ENCODE peak calls at places on chromosomes 12 and 14, in five cellular contexts. H is IMR-90, L is heart left ventricle, Z is gastrocnemius medialis, W is HCT116. S is an unnamed sample.

GRCh38 chr12:42790761-42791151 is 201.2 kb upstream of the PRICKLE1 start:
- ATAC-seq in H (peak), L (no peak), Z (no peak), W (peak), S (no peak)

GRCh38 chr12:6092784-6093722 is 31.4 kb downstream of the VWF start:
- ATAC-seq in H (peak), L (peak), Z (peak), W (peak), S (peak)

GRCh38 chr14:72554994-72555608 is 338.8 kb downstream of the DPF3 start:
- ATAC-seq in H (no peak), L (no peak), Z (no peak), W (no peak), S (no peak)

GRCh38 chr14:53180272-53181221 is 27.4 kb upstream of the DDHD1 start:
- ATAC-seq in H (peak), L (no peak), Z (no peak), W (peak), S (no peak)

GRCh38 chr12:78470354-78471195 is 394.0 kb upstream of the SYT1 start:
- ATAC-seq in H (peak), L (no peak), Z (no peak), W (peak), S (no peak)

GRCh38 chr12:122853582-122854245 is 18.5 kb downstream of the HIP1R start:
- ATAC-seq in H (no peak), L (no peak), Z (no peak), W (no peak), S (no peak)

GRCh38 chr14:51856897-51857296 is 3.5 kb upstream of the GNG2 start:
- ATAC-seq in H (no peak), L (no peak), Z (no peak), W (no peak), S (no peak)

GRCh38 chr12:71840226-71840847 is 778 bp downstream of the TBC1D15 start:
- ATAC-seq in H (peak), L (no peak), Z (peak), W (peak), S (no peak)

GRCh38 chr12:116606397-116606796 is 47.2 kb downstream of the MAP1LC3B2 start:
- ATAC-seq in H (no peak), L (no peak), Z (no peak), W (no peak), S (no peak)

DNA sequence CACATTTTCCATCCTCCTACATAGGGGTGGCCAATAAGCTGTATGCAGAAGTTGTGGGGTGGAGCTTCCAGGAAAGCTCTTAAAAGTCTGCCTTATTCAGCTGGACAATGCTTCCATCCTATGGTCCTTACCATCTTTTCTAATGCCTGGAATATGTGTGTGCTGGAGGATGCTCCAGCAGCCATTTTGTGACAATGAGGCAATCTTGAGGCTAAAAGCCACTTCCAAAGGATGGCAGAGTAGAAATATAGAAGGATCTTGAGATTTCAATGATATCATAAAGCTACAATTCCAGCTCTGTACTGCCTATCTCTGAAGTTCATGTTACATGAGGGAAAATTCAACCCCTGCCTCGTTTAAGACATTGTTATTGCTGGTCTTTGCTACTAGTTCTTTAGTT is 95.7 kb downstream of the APAF1 start:
- ATAC-seq in H (no peak), L (no peak), Z (no peak), W (no peak), S (no peak)
- TF ChIP-seq POLR2A in H (no peak), L (no peak), Z (no peak), W (no peak), S (no peak)

GRCh38 chr12:64222011-64222765 is at the start of gene KICS2:
- ATAC-seq in H (peak), L (peak), Z (peak), W (peak), S (peak)
- TF ChIP-seq POLR2A in H (peak), L (no peak), Z (peak), W (no peak), S (peak)

GRCh38 chr14:75341639-75342038 is 63.0 kb downstream of the FOS start:
- ATAC-seq in H (no peak), L (peak), Z (no peak), W (no peak), S (peak)

GRCh38 chr14:75343914-75344313 is 65.3 kb downstream of the FOS start:
- ATAC-seq in H (no peak), L (no peak), Z (no peak), W (no peak), S (peak)

GRCh38 chr14:75339059-75339458 is 60.4 kb downstream of the FOS start:
- ATAC-seq in H (peak), L (no peak), Z (peak), W (no peak), S (peak)

GRCh38 chr14:75342762-75343599 is 64.4 kb downstream of the FOS start:
- ATAC-seq in H (no peak), L (no peak), Z (no peak), W (no peak), S (no peak)

DNA sequence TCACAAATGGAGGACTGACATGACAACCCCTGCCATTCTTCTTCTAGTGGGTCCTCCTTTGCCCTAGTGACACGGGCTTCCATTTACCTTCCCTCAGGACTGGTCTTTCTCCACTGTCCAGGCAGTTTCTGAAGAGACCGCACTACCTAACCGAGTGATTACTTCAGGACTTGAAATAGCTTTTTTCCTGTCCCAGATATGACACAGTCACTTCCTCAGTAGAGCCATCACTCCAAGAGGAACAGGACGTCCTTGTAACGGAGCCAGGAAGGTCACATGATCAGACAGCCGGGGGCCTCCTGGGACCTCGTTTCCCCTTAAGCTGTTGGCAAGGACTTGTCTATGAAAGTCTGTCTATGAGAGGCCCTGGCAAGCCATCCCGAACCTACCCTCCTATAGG is 62.3 kb downstream of the FOS start:
- ATAC-seq in H (no peak), L (peak), Z (peak), W (no peak), S (peak)
- TF ChIP-seq POLR2A in H (no peak), L (no peak), Z (peak), W (no peak), S (no peak)

DNA sequence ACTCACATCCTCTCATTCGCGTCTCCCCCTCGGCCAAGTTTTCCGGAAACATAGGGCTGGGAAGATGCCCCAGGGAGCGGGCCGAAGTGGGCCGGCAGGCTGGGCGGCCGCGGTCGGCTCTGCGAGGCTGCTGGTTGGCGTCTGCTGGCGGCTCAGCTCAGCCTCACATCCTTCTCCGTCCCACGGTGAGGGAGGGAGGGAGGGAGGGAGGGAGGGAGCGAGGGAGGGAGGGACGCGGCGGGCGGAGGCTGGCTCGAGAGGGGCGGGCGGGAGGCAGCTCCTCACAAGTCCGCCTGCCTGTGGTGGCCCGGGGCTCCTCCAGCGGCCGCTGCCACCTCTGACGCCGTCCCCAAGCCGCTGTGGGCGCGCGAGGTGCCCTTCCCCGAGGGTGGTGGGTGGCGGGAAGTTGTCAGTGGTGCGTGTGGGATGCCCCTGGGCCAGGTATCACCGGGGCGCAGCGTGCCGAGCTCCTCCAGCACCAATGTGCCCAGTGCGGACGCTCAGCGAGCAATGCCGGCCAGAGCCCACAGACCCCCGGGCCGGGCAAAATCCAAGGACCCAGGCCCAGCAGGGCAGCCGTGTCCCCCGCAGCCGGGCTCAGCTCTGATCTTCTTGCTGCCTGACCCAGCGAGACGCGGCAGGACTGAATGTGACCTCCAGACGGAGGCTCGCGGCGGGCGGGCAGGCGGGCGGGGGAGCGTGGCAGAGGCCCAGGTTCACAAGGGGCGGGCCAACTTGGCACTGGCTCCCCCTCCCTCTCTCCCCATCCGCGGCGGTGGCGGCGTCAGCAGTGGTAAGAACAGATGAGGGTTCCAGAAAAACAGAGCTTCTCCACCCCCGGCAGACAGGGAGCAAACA is 94.0 kb downstream of the RFLNA start:
- ATAC-seq in H (peak), L (peak), Z (peak), W (no peak), S (peak)
- TF ChIP-seq POLR2A in H (peak), L (no peak), Z (peak), W (no peak), S (peak)

DNA sequence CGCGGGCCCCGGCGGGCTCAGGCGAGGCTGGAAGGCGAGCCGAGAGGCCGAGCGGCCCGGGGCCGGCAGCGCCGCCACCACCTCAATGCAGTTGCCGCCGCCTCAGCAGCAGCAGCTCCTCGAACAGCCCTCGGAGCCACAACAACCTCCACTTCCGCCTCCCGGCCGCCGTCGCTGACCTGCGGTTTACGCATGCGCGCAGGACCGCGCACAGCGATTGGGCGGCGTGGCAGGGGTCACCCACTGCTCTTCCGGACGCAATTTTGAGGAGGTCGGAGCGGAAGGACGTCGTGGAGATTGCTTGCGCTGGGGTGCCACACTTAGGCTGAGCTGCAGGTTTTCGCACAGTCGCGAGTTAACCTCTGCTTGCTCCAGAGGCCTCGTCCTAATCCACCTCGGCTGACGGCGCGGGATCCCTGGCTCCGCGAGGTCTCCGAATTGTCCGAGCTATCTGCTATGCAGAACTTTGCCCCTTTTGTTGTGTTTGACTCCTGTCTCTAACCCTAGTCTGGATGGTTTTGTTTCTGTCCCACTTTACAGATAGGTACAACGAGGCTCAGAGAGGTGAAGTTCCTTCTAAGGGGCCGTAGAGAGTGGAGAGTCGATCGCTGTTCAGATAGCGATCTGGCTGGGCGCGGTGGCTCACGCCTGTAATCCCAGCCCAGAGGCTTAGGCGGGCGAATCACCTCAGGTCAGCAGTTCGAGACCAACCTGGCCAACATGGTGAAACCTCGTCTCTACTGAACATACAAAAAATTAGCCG is at the start of the genes ACAD10 and BRAP:
- ATAC-seq in H (peak), L (peak), Z (peak), W (peak), S (peak)
- TF ChIP-seq POLR2A in H (peak), L (peak), Z (peak), W (peak), S (peak)

GRCh38 chr12:111447571-111448265 is 42.0 kb downstream of the SH2B3 start:
- ATAC-seq in H (no peak), L (no peak), Z (no peak), W (no peak), S (no peak)
- TF ChIP-seq POLR2A in H (no peak), L (no peak), Z (no peak), W (no peak), S (no peak)